ENCODE peak calls at places on chromosome 2, in four cellular contexts. One of them, this sample, is unnamed.

GRCh38 chr2:122368576-122369243 is 613.3 kb downstream of the TSN start:
- DNase-seq in heart left ventricle: no peak
- DNase-seq in SK-N-SH: no peak
- DNase-seq in breast epithelium: no peak
- DNase-seq in this sample: no peak

GRCh38 chr2:25673170-25674002 is at the start of gene DTNB:
- DNase-seq in breast epithelium: peak; percentile 81
- DNase-seq in heart left ventricle: peak; percentile 84
- DNase-seq in SK-N-SH: peak; percentile 100
- DNase-seq in this sample: peak; percentile 87

GRCh38 chr2:71223767-71224333 is 3.1 kb downstream of the PAIP2B start:
- DNase-seq in heart left ventricle: peak; percentile 85
- DNase-seq in SK-N-SH: peak; percentile 52
- DNase-seq in breast epithelium: peak; percentile 52
- DNase-seq in this sample: peak; percentile 43

GRCh38 chr2:237967463-237967871 is 653 bp downstream of the UBE2F start:
- DNase-seq in heart left ventricle: peak; percentile 43
- DNase-seq in breast epithelium: no peak
- DNase-seq in SK-N-SH: peak; percentile 72
- DNase-seq in this sample: no peak

GRCh38 chr2:120205901-120206581 is 17.2 kb downstream of the TMEM185B start:
- DNase-seq in SK-N-SH: peak; percentile 55
- DNase-seq in heart left ventricle: no peak
- DNase-seq in breast epithelium: no peak
- DNase-seq in this sample: peak; percentile 42

GRCh38 chr2:224401641-224402342 is at the start of gene FAM124B:
- DNase-seq in heart left ventricle: peak; percentile 80
- DNase-seq in SK-N-SH: no peak
- DNase-seq in breast epithelium: no peak
- DNase-seq in this sample: peak; percentile 42

GRCh38 chr2:149089068-149089467 is 50.6 kb downstream of the LYPD6B start:
- DNase-seq in breast epithelium: no peak
- DNase-seq in SK-N-SH: no peak
- DNase-seq in heart left ventricle: no peak
- DNase-seq in this sample: no peak

GRCh38 chr2:158459161-158460003 is 2.6 kb downstream of the PKP4 start:
- DNase-seq in SK-N-SH: no peak
- DNase-seq in heart left ventricle: no peak
- DNase-seq in breast epithelium: no peak
- DNase-seq in this sample: no peak

GRCh38 chr2:167212054-167212648 is 323.9 kb downstream of the XIRP2 start:
- DNase-seq in SK-N-SH: peak; percentile 51
- DNase-seq in breast epithelium: no peak
- DNase-seq in heart left ventricle: no peak
- DNase-seq in this sample: peak; percentile 31

GRCh38 chr2:48808311-48808710 is 52.8 kb upstream of the LHCGR start:
- DNase-seq in SK-N-SH: no peak
- DNase-seq in breast epithelium: no peak
- DNase-seq in heart left ventricle: no peak
- DNase-seq in this sample: no peak

GRCh38 chr2:134261398-134262131 is 7.7 kb downstream of the MGAT5 start:
- DNase-seq in breast epithelium: no peak
- DNase-seq in heart left ventricle: no peak
- DNase-seq in SK-N-SH: no peak
- DNase-seq in this sample: no peak

GRCh38 chr2:181946444-181947127 is 39.1 kb upstream of the PPP1R1C start:
- DNase-seq in SK-N-SH: no peak
- DNase-seq in breast epithelium: no peak
- DNase-seq in heart left ventricle: no peak
- DNase-seq in this sample: no peak

GRCh38 chr2:200713704-200714064 is 98.0 kb upstream of the BZW1 start:
- DNase-seq in breast epithelium: no peak
- DNase-seq in heart left ventricle: no peak
- DNase-seq in SK-N-SH: no peak
- DNase-seq in this sample: no peak

GRCh38 chr2:212713681-212714080 is 175.1 kb upstream of the ERBB4 start:
- DNase-seq in breast epithelium: no peak
- DNase-seq in SK-N-SH: no peak
- DNase-seq in heart left ventricle: no peak
- DNase-seq in this sample: no peak

GRCh38 chr2:37851828-37852584 is 73.1 kb upstream of the RMDN2 start:
- DNase-seq in SK-N-SH: no peak
- DNase-seq in breast epithelium: no peak
- DNase-seq in heart left ventricle: no peak
- DNase-seq in this sample: no peak

GRCh38 chr2:392181-392920 is 104.5 kb upstream of the ALKAL2 start:
- DNase-seq in heart left ventricle: no peak
- DNase-seq in breast epithelium: no peak
- DNase-seq in SK-N-SH: no peak
- DNase-seq in this sample: no peak

GRCh38 chr2:23536326-23536725 is 151.3 kb downstream of the KLHL29 start:
- DNase-seq in heart left ventricle: no peak
- DNase-seq in SK-N-SH: no peak
- DNase-seq in breast epithelium: no peak
- DNase-seq in this sample: no peak

GRCh38 chr2:197838589-197838988 is 34.2 kb downstream of the PLCL1 start:
- DNase-seq in breast epithelium: no peak
- DNase-seq in SK-N-SH: no peak
- DNase-seq in heart left ventricle: no peak
- DNase-seq in this sample: no peak

GRCh38 chr2:1231664-1232063 is 181.6 kb upstream of the TPO start:
- DNase-seq in breast epithelium: no peak
- DNase-seq in SK-N-SH: no peak
- DNase-seq in heart left ventricle: no peak
- DNase-seq in this sample: no peak

GRCh38 chr2:127733816-127734537 is 32.7 kb downstream of the SFT2D3 start:
- DNase-seq in SK-N-SH: no peak
- DNase-seq in breast epithelium: no peak
- DNase-seq in heart left ventricle: no peak
- DNase-seq in this sample: no peak

GRCh38 chr2:169670937-169671336 is 23.3 kb downstream of the CFAP210 start:
- DNase-seq in SK-N-SH: no peak
- DNase-seq in breast epithelium: no peak
- DNase-seq in heart left ventricle: no peak
- DNase-seq in this sample: no peak

GRCh38 chr2:119756837-119757236 is 2.9 kb upstream of the PTPN4 start:
- DNase-seq in breast epithelium: no peak
- DNase-seq in SK-N-SH: no peak
- DNase-seq in heart left ventricle: peak; percentile 74
- DNase-seq in this sample: no peak

GRCh38 chr2:164976301-164976700 is 21.0 kb upstream of the SLC38A11 start:
- DNase-seq in heart left ventricle: no peak
- DNase-seq in breast epithelium: no peak
- DNase-seq in SK-N-SH: no peak
- DNase-seq in this sample: no peak

GRCh38 chr2:207226671-207227061 is 60.9 kb upstream of the KLF7 start:
- DNase-seq in breast epithelium: no peak
- DNase-seq in SK-N-SH: no peak
- DNase-seq in heart left ventricle: no peak
- DNase-seq in this sample: no peak

GRCh38 chr2:207224814-207225482 is 59.2 kb upstream of the KLF7 start:
- DNase-seq in SK-N-SH: no peak
- DNase-seq in breast epithelium: no peak
- DNase-seq in heart left ventricle: no peak
- DNase-seq in this sample: no peak

GRCh38 chr2:207226243-207226642 is 60.5 kb upstream of the KLF7 start:
- DNase-seq in SK-N-SH: no peak
- DNase-seq in heart left ventricle: no peak
- DNase-seq in breast epithelium: no peak
- DNase-seq in this sample: no peak

GRCh38 chr2:207224391-207224790 is 58.6 kb upstream of the KLF7 start:
- DNase-seq in breast epithelium: no peak
- DNase-seq in SK-N-SH: no peak
- DNase-seq in heart left ventricle: no peak
- DNase-seq in this sample: no peak

GRCh38 chr2:207225773-207226172 is 60.0 kb upstream of the KLF7 start:
- DNase-seq in heart left ventricle: no peak
- DNase-seq in breast epithelium: no peak
- DNase-seq in SK-N-SH: no peak
- DNase-seq in this sample: no peak
- TF ChIP-seq CTCF in heart left ventricle: no peak
- TF ChIP-seq CTCF in breast epithelium: no peak
- TF ChIP-seq CTCF in SK-N-SH: no peak
- TF ChIP-seq CTCF in this sample: no peak

DNA sequence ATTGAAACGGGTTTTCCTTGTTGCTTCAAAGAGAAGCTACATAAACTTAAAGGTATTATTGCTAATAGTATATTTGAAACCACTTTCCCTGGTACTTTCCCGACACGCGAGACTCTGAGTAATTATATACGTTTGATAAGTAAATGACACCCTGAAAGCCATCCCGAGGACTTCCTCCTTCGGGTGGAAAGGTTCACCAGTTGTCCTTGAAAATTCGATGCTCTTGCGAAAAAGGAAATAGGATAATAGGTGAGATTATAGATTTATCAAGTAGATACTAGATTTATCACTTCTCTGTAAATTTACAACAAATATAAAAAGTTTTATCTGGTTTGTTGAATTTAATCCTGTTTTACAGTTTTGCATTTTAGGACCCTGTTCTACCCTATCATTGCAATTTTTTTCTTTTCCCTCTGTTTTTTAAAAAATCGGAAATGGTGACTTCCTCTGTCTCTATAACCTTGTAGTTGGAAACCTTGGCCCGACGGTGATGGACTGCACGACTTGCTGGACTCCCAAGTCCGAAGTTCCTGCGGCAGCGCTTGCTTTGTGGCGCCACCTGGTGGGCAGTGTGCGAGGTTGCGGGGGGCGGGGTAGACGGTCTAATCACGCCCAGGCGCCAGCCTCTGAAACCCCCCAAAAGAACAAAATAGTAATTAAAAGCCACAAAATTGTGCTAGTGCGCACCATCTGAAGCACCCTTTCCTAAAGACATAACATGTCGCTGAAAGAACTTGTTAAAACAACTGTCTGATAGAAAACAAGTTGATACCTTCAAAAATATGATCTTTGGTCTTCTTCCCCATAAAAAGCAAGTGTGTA is 982 bp upstream of the DLX2 start:
- DNase-seq in breast epithelium: peak; percentile 84
- DNase-seq in SK-N-SH: peak; percentile 89
- DNase-seq in heart left ventricle: peak; percentile 77
- DNase-seq in this sample: peak; percentile 74
- H3K4me1 ChIP-seq in breast epithelium: peaks cover 17% of the 10 kb centered on the region
- H3K4me1 ChIP-seq in SK-N-SH: peaks cover 1% of the 10 kb centered on the region
- H3K4me1 ChIP-seq in heart left ventricle: peaks cover 60% of the 10 kb centered on the region
- H3K4me1 ChIP-seq in this sample: no peaks in the 10 kb centered on the region

GRCh38 chr2:163736433-163737168 is 793 bp upstream of the FIGN start:
- DNase-seq in breast epithelium: no peak
- DNase-seq in SK-N-SH: peak; percentile 83
- DNase-seq in heart left ventricle: peak; percentile 66
- DNase-seq in this sample: peak; percentile 66
- TF ChIP-seq CTCF in breast epithelium: no peak
- TF ChIP-seq CTCF in SK-N-SH: peak; percentile 34
- TF ChIP-seq CTCF in heart left ventricle: peak; percentile 5
- TF ChIP-seq CTCF in this sample: peak; percentile 20

DNA sequence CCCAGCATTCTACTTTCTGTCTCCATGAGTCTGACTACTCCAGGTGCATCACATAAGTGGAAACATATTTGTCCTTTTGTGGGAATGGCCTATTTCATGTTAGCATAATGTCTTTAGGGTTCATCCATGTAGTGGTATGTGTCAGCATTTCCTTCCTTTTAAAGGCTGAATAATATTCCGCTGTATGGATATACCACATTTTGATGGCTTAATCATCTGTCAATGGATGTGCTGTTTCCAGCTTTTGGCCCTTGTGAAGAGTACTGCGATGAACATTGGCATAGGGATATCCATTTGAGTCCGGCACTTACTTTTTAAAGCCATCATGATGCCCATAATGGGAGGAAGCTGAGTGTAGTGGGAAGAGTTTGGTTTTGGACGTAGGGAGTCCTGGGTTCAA is 6.4 kb upstream of the ITGB6 start:
- DNase-seq in SK-N-SH: no peak
- DNase-seq in heart left ventricle: no peak
- DNase-seq in breast epithelium: no peak
- DNase-seq in this sample: no peak
- H3K4me1 ChIP-seq in SK-N-SH: peaks cover 54% of the 10 kb centered on the region
- H3K4me1 ChIP-seq in heart left ventricle: peaks cover 17% of the 10 kb centered on the region
- H3K4me1 ChIP-seq in breast epithelium: peaks cover 10% of the 10 kb centered on the region
- H3K4me1 ChIP-seq in this sample: peaks cover 5% of the 10 kb centered on the region

GRCh38 chr2:175309799-175310198 is 128.3 kb upstream of the ATP5MC3 start:
- DNase-seq in heart left ventricle: no peak
- DNase-seq in SK-N-SH: peak; percentile 54
- DNase-seq in breast epithelium: no peak
- DNase-seq in this sample: peak; percentile 51
- TF ChIP-seq CTCF in heart left ventricle: peak; percentile 22
- TF ChIP-seq CTCF in SK-N-SH: peak; percentile 47
- TF ChIP-seq CTCF in breast epithelium: no peak
- TF ChIP-seq CTCF in this sample: peak; percentile 62

GRCh38 chr2:36371070-36371962 is 15.7 kb downstream of the CRIM1 start:
- DNase-seq in breast epithelium: no peak
- DNase-seq in SK-N-SH: no peak
- DNase-seq in heart left ventricle: no peak
- DNase-seq in this sample: no peak

GRCh38 chr2:36376319-36376765 is 20.8 kb downstream of the CRIM1 start:
- DNase-seq in SK-N-SH: peak; percentile 34
- DNase-seq in breast epithelium: peak; percentile 75
- DNase-seq in heart left ventricle: peak; percentile 89
- DNase-seq in this sample: peak; percentile 24

GRCh38 chr2:36371963-36372391 is 16.4 kb downstream of the CRIM1 start:
- DNase-seq in heart left ventricle: no peak
- DNase-seq in breast epithelium: no peak
- DNase-seq in SK-N-SH: no peak
- DNase-seq in this sample: no peak

GRCh38 chr2:36374586-36374985 is 19.0 kb downstream of the CRIM1 start:
- DNase-seq in breast epithelium: no peak
- DNase-seq in heart left ventricle: no peak
- DNase-seq in SK-N-SH: no peak
- DNase-seq in this sample: no peak

DNA sequence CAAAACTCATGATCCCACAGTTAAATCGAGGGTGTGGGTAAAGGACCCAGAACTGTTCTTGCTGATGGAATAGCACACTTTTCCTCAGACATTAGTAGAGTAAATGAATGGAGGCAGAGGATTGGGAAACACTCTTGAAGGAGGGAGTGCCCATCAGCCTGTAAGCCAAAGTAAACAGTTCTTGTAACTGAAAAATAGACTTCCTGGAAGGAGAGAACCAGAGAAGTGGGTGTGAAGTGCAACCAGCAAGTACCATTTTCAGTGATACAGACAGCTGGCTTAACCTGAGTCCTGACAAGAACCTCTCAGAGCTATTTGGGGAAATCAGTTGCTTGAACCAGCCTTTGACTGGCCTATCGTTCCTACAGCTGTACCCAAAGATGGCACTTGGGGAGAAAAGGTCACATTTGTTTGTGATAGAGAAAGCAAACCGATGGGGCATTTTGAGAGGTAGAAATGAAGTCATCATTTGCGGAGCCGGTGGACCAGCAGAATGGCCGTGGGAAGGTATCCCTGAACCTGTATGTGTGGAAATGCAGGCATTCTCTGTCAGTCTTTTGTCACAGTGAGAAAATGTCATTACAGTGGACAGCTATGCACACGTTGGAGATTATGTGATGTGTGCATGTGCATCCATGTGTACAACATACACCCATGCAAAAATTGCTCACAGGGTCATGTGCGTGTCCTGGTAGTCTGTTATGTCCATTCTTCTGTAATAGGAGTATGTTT is 17.7 kb downstream of the CRIM1 start:
- DNase-seq in SK-N-SH: no peak
- DNase-seq in breast epithelium: no peak
- DNase-seq in heart left ventricle: no peak
- DNase-seq in this sample: no peak
- H3K4me1 ChIP-seq in SK-N-SH: peaks cover 99% of the 10 kb centered on the region
- H3K4me1 ChIP-seq in breast epithelium: peaks cover 43% of the 10 kb centered on the region
- H3K4me1 ChIP-seq in heart left ventricle: peaks cover 95% of the 10 kb centered on the region
- H3K4me1 ChIP-seq in this sample: no peaks in the 10 kb centered on the region

This sample was measured in BE2C.